ENCODE peak calls at places on chromosomes 13 and 19, in ten cellular contexts. F is Caki2; N is occipital lobe; L is effector memory CD4-positive, alpha-beta T cell; J is AG08396; D is RPMI7951; Y is esophagus muscularis mucosa; H is Right ventricle myocardium superior; V is activated CD4-positive, alpha-beta T cell treated with anti-CD3 and anti-CD28 coated beads for 36 hours; A is sciatic nerve. C is an unnamed sample.

GRCh38 chr13:59494560-59494970 is 669.2 kb downstream of the DIAPH3 start:
- DNase-seq in D (no peak), H (peak), N (no peak), Y (no peak), F (no peak), A (no peak), J (peak), V (no peak), L (no peak), C (no peak)

GRCh38 chr13:35549481-35549880 is 73.0 kb upstream of the MAB21L1 start:
- DNase-seq in J (peak), Y (no peak), V (no peak), L (no peak), D (peak), H (no peak), A (no peak), N (no peak), F (peak), C (no peak)

GRCh38 chr19:7857727-7858701 is 16.2 kb downstream of the PRR36 start:
- DNase-seq in Y (no peak), L (no peak), A (no peak), F (no peak), N (no peak), H (no peak), V (peak), D (no peak), J (no peak), C (no peak)

GRCh38 chr19:48137411-48137810 is 26.8 kb upstream of the PLA2G4C start:
- DNase-seq in H (no peak), L (no peak), V (no peak), F (no peak), Y (no peak), D (no peak), A (no peak), J (no peak), N (no peak), C (no peak)

GRCh38 chr13:44108345-44108858 is 228.7 kb downstream of the LACC1 start:
- DNase-seq in D (no peak), V (no peak), J (no peak), N (no peak), Y (peak), L (no peak), F (peak), H (peak), A (no peak), C (peak)

GRCh38 chr19:23420824-23421223 is 25.6 kb upstream of the ZNF91 start:
- DNase-seq in J (no peak), F (no peak), D (peak), A (no peak), Y (no peak), V (no peak), N (no peak), L (no peak), H (no peak), C (no peak)

GRCh38 chr19:14632286-14632685 is 42.4 kb downstream of the ADGRE3 start:
- DNase-seq in F (peak), N (no peak), J (peak), D (peak), Y (no peak), H (no peak), L (no peak), V (peak), A (no peak), C (no peak)

GRCh38 chr19:38850976-38851621 is 1.3 kb upstream of the HNRNPL start:
- DNase-seq in V (peak), N (no peak), J (no peak), H (peak), L (peak), Y (no peak), F (no peak), A (peak), D (no peak), C (peak)

GRCh38 chr19:57708641-57709354 is at the start of gene ZNF154:
- DNase-seq in A (no peak), J (peak), Y (no peak), D (no peak), N (peak), H (peak), L (peak), F (no peak), V (peak), C (no peak)

GRCh38 chr19:45638930-45639729 is at the start of gene EML2:
- DNase-seq in D (peak), L (peak), Y (no peak), H (peak), V (peak), F (peak), J (peak), A (peak), N (no peak), C (peak)

GRCh38 chr13:99385161-99385560 is 78.0 kb upstream of the GPR183 start:
- DNase-seq in J (no peak), N (no peak), F (no peak), H (no peak), Y (no peak), A (no peak), V (no peak), L (no peak), D (no peak), C (no peak)

GRCh38 chr13:113534236-113534860 is 43.8 kb upstream of the DCUN1D2 start:
- DNase-seq in V (no peak), H (no peak), N (no peak), F (no peak), Y (no peak), L (no peak), A (peak), D (no peak), J (no peak), C (no peak)

GRCh38 chr19:53519431-53519830 is 18.5 kb upstream of the ZNF331 start:
- DNase-seq in H (peak), J (no peak), N (no peak), L (no peak), F (no peak), Y (no peak), V (no peak), A (no peak), D (peak), C (no peak)

GRCh38 chr19:2055871-2056809 is 5.1 kb upstream of the MKNK2 start:
- DNase-seq in L (no peak), F (peak), N (no peak), J (no peak), Y (no peak), H (peak), D (peak), V (peak), A (peak), C (peak)